ENCODE peak calls at places on chromosomes 16 and 17, in four cellular contexts. X, C, N and F are unnamed samples.

GRCh38 chr17:38619451-38619795 is 13.7 kb upstream of the SRCIN1 start:
- DNase-seq in C (no peak), X (no peak), N (no peak), F (no peak)

GRCh38 chr16:55943257-55943656 is 68.1 kb upstream of the CES5A start:
- DNase-seq in X (no peak), C (no peak), N (peak), F (no peak)

GRCh38 chr16:70395345-70395901 is 43.5 kb downstream of the ST3GAL2 start:
- DNase-seq in X (peak), N (peak), C (peak), F (no peak)

GRCh38 chr17:7261377-7262191 is 694 bp downstream of the CLDN7 start:
- DNase-seq in N (no peak), C (no peak), X (peak), F (no peak)

GRCh38 chr16:24117680-24118079 is 138.5 kb upstream of the CACNG3 start:
- DNase-seq in X (no peak), C (no peak), N (no peak), F (no peak)

GRCh38 chr16:17942067-17942466 is 394.5 kb downstream of the NPIPA8 start:
- DNase-seq in X (no peak), N (no peak), C (no peak), F (no peak)

GRCh38 chr17:34633351-34633750 is 54.0 kb downstream of the TMEM132E start:
- DNase-seq in C (no peak), X (no peak), N (no peak), F (no peak)

GRCh38 chr16:12127244-12127643 is 150.7 kb downstream of the SNX29 start:
- DNase-seq in C (no peak), X (no peak), N (no peak), F (no peak)

GRCh38 chr16:65059421-65059980 is 62.4 kb downstream of the CDH11 start:
- DNase-seq in X (no peak), C (no peak), N (no peak), F (no peak)

GRCh38 chr17:72249441-72249840 is 128.6 kb downstream of the SOX9 start:
- DNase-seq in N (no peak), X (no peak), C (no peak), F (no peak)

GRCh38 chr17:38724337-38724988 is 5.7 kb upstream of the CISD3 start:
- DNase-seq in C (peak), N (no peak), X (no peak), F (no peak)

GRCh38 chr17:64459284-64459747 is 10.4 kb downstream of the MILR1 start:
- DNase-seq in X (no peak), C (no peak), N (peak), F (no peak)

GRCh38 chr17:59743842-59744241 is 36.4 kb downstream of the VMP1 start:
- DNase-seq in X (no peak), N (no peak), C (no peak), F (no peak)

GRCh38 chr16:66266436-66267286 is 99.8 kb upstream of the CDH5 start:
- DNase-seq in C (peak), X (no peak), N (peak), F (peak)

GRCh38 chr16:50680907-50681885 is at the start of gene SNX20:
- DNase-seq in N (no peak), C (no peak), X (peak), F (peak)

GRCh38 chr17:19646788-19647696 is 1.5 kb upstream of the ALDH3A2 start:
- DNase-seq in N (peak), X (no peak), C (peak), F (no peak)

GRCh38 chr17:19644493-19645210 is 3.9 kb upstream of the ALDH3A2 start:
- DNase-seq in C (no peak), N (peak), X (no peak), F (no peak)

GRCh38 chr17:19647697-19648474 is 665 bp upstream of the ALDH3A2 start:
- DNase-seq in C (peak), N (peak), X (peak), F (peak)

GRCh38 chr17:19648475-19649406 is at the start of gene ALDH3A2:
- DNase-seq in N (peak), X (peak), C (peak), F (peak)

GRCh38 chr17:19645608-19646250 is 2.8 kb upstream of the ALDH3A2 start:
- DNase-seq in C (peak), N (no peak), X (no peak), F (no peak)
- TF ChIP-seq CTCF in C (peak), N (peak), X (no peak), F (peak)

DNA sequence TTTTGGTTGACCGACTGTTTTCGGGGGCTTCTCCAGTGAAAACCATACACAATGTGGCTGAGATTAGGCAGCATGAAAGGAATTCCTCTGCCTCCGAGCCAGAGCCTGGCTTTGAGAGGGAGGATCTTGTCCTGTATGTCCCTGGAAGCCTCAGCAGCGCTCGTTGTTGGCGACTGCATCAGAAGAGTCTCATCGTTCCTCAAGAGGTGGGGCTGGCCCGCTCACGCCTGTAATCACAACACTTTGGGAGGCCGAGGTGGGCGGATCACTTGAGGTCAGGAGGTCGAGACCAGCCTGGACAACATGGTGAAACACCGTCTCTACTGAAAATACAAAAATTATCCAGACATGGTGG is 15.0 kb downstream of the HS3ST6 start:
- DNase-seq in C (no peak), N (no peak), X (no peak), F (no peak)
- TF ChIP-seq CTCF in C (no peak), N (no peak), X (no peak), F (no peak)

GRCh38 chr17:1145311-1145986 is 34.3 kb downstream of the ABR start:
- DNase-seq in X (no peak), C (no peak), N (no peak), F (no peak)

GRCh38 chr17:1149869-1150268 is 29.9 kb downstream of the ABR start:
- DNase-seq in C (no peak), X (no peak), N (no peak), F (no peak)

GRCh38 chr17:1146551-1147265 is 33.1 kb downstream of the ABR start:
- DNase-seq in C (no peak), X (no peak), N (no peak), F (no peak)

GRCh38 chr17:1150863-1151685 is 28.7 kb downstream of the ABR start:
- DNase-seq in C (no peak), X (no peak), N (no peak), F (no peak)

GRCh38 chr17:1147664-1148063 is 32.1 kb downstream of the ABR start:
- DNase-seq in X (no peak), C (no peak), N (peak), F (no peak)
- TF ChIP-seq CTCF in X (no peak), C (peak), N (peak), F (peak)

GRCh38 chr17:1487939-1488825 is 4.3 kb downstream of the MYO1C start:
- DNase-seq in C (peak), N (peak), X (peak), F (no peak)
- TF ChIP-seq CTCF in C (no peak), N (no peak), X (no peak), F (peak)

GRCh38 chr16:22124583-22125284 is 32.4 kb downstream of the VWA3A start:
- DNase-seq in X (no peak), C (no peak), N (no peak), F (no peak)

GRCh38 chr16:22122239-22122638 is 29.9 kb downstream of the VWA3A start:
- DNase-seq in X (no peak), N (no peak), C (no peak), F (no peak)

GRCh38 chr16:22123759-22124490 is 31.6 kb downstream of the VWA3A start:
- DNase-seq in N (no peak), C (no peak), X (no peak), F (no peak)

GRCh38 chr16:22120440-22120839 is 28.1 kb downstream of the VWA3A start:
- DNase-seq in X (no peak), N (no peak), C (no peak), F (no peak)

DNA sequence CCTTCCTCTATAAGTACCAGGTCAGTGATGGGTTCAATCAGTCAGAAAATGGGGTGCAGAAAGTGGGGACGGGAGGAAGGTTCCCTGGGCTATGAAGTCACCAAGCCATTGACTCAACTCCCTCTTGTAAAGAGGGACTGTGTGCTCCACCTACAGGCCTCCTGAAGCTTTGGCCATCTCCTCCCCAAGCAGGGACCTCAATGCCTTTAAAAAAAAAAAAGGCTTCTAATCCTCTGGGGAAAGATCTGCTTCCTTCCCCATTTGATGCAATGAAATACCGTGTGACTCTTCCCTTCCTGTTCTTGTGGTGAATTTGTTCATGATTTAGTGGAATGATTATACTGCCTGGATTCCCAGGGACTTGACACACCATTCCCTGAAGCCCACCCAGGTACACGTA is 30.8 kb downstream of the VWA3A start:
- DNase-seq in C (no peak), X (no peak), N (no peak), F (no peak)
- TF ChIP-seq CTCF in C (no peak), X (no peak), N (no peak), F (no peak)

GRCh38 chr17:76179496-76180467 is 38.7 kb upstream of the FOXJ1 start:
- DNase-seq in C (no peak), N (peak), X (no peak), F (no peak)
- TF ChIP-seq CTCF in C (no peak), N (no peak), X (no peak), F (no peak)

GRCh38 chr17:48908853-48909394 is 717 bp downstream of the UBE2Z start:
- DNase-seq in N (peak), X (peak), C (peak), F (peak)

GRCh38 chr17:48909796-48910195 is 1.6 kb downstream of the UBE2Z start:
- DNase-seq in C (no peak), N (no peak), X (no peak), F (no peak)

GRCh38 chr17:48910370-48910769 is 2.2 kb downstream of the UBE2Z start:
- DNase-seq in X (no peak), N (no peak), C (no peak), F (no peak)

GRCh38 chr17:48907713-48908046 is 527 bp upstream of the UBE2Z start:
- DNase-seq in C (no peak), X (no peak), N (peak), F (no peak)

GRCh38 chr17:48908047-48908843 is at the start of gene UBE2Z:
- DNase-seq in N (peak), C (peak), X (peak), F (peak)
- TF ChIP-seq CTCF in N (peak), C (peak), X (no peak), F (peak)

DNA sequence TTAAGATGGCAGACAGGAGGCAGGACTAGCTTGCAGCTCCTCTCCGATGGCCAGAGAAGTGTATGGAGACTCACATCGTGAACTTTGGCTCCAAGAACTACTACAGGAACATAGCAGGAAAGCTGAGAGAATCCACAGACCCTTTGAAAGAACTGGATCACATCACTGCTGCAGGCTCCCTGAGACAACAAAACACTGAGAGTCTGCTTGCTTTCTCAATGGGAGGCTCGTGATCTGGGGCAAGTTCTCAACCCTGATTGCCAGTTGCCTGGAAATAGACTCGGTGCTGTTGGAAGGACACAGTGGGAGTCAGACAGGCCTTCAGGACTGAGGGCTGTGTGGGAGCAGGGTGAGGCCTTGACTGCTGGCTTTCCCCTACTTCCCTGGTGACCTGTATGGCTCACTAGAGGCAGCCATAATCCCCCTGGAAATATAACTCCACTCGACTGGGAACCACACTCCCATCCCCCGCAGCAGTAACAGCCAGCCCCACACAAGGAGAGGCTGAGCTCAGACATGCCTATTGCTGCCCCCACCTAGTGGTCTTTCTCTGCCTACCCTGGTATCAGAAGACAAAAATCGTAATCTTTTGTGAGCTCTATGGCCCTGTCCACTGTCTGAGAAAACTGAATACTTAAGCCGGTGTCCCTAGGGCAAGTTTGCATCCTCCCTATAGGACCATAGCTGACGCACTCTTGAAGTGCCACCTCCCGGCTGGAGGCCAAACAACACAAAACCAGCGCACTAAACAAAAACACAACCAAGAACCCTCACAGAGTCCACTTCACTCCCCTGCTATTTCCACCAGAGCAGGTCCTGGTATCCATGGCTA is 238.4 kb downstream of the CEP112 start:
- DNase-seq in N (no peak), X (no peak), C (no peak), F (no peak)
- TF ChIP-seq CTCF in N (no peak), X (no peak), C (no peak), F (no peak)

GRCh38 chr17:45888392-45888791 is 6.0 kb upstream of the MAPT start:
- DNase-seq in C (no peak), X (no peak), N (no peak), F (no peak)

GRCh38 chr17:45894022-45894784 is at the start of gene MAPT:
- DNase-seq in X (peak), C (peak), N (peak), F (peak)

GRCh38 chr17:45886852-45887251 is 7.5 kb upstream of the MAPT start:
- DNase-seq in X (no peak), N (no peak), C (no peak), F (no peak)

GRCh38 chr17:45893725-45894021 is 681 bp upstream of the MAPT start:
- DNase-seq in N (no peak), C (no peak), X (no peak), F (no peak)

GRCh38 chr17:45889579-45889978 is 4.8 kb upstream of the MAPT start:
- DNase-seq in N (no peak), C (no peak), X (no peak), F (no peak)
- TF ChIP-seq CTCF in N (no peak), C (no peak), X (no peak), F (peak)